ENCODE peak calls at places on chromosomes 5 and 9, in six cellular contexts. A is prostate gland, T is spleen, S is sigmoid colon, B is HCT116, W is Panc1. P is an unnamed sample.

GRCh38 chr9:106479679-106480078 is 383.3 kb upstream of the ZNF462 start:
- DNase-seq in A (no peak), T (no peak), S (no peak), B (no peak), W (no peak), P (no peak)

GRCh38 chr9:134253596-134254205 is 72.6 kb upstream of the RXRA start:
- DNase-seq in A (no peak), T (no peak), S (no peak), B (no peak), W (no peak), P (no peak)

GRCh38 chr5:32410630-32411029 is 33.9 kb downstream of the ZFR start:
- DNase-seq in A (no peak), T (no peak), S (no peak), B (no peak), W (no peak), P (no peak)

GRCh38 chr9:107375651-107376369 is 92.7 kb downstream of the RAD23B start:
- DNase-seq in A (no peak), T (no peak), S (peak; percentile 34), B (no peak), W (no peak), P (no peak)

GRCh38 chr9:2570615-2571479 is 50.7 kb upstream of the VLDLR start:
- DNase-seq in A (no peak), T (no peak), S (peak; percentile 80), B (peak; percentile 79), W (no peak), P (peak; percentile 87)

GRCh38 chr9:79694676-79695400 is 123.1 kb downstream of the TLE4 start:
- DNase-seq in A (no peak), T (no peak), S (no peak), B (no peak), W (no peak), P (no peak)

GRCh38 chr5:146213210-146213838 is 9.9 kb downstream of the RBM27 start:
- DNase-seq in A (no peak), T (no peak), S (no peak), B (no peak), W (no peak), P (no peak)

GRCh38 chr5:159768243-159768642 is 148.0 kb upstream of the ADRA1B start:
- DNase-seq in A (no peak), T (no peak), S (no peak), B (no peak), W (no peak), P (no peak)

GRCh38 chr5:37717613-37718431 is 122.0 kb downstream of the GDNF start:
- DNase-seq in A (peak; percentile 85), T (no peak), S (peak; percentile 66), B (no peak), W (peak; percentile 84), P (peak; percentile 88)

GRCh38 chr5:179731791-179732411 is 721 bp upstream of the MAML1 start:
- DNase-seq in A (no peak), T (peak; percentile 86), S (peak; percentile 69), B (no peak), W (no peak), P (no peak)

GRCh38 chr5:107223066-107223465 is 447.7 kb downstream of the EFNA5 start:
- DNase-seq in A (no peak), T (no peak), S (no peak), B (no peak), W (no peak), P (no peak)

GRCh38 chr5:395156-395920 is 47.6 kb upstream of the EXOC3 start:
- DNase-seq in A (peak; percentile 2), T (peak; percentile 72), S (peak; percentile 57), B (no peak), W (no peak), P (peak; percentile 23)

GRCh38 chr9:37669232-37669631 is 18.5 kb downstream of the FRMPD1 start:
- DNase-seq in A (no peak), T (no peak), S (no peak), B (no peak), W (no peak), P (no peak)

GRCh38 chr9:113152699-113153098 is 1.9 kb downstream of the SLC31A2 start:
- DNase-seq in A (peak; percentile 20), T (no peak), S (no peak), B (no peak), W (no peak), P (no peak)

GRCh38 chr5:92885950-92886349 is 695.1 kb downstream of the NR2F1-AS1 start:
- DNase-seq in A (no peak), T (no peak), S (no peak), B (no peak), W (no peak), P (no peak)

GRCh38 chr9:134419684-134420076 is 93.4 kb downstream of the RXRA start:
- DNase-seq in A (no peak), T (no peak), S (no peak), B (no peak), W (no peak), P (no peak)

DNA sequence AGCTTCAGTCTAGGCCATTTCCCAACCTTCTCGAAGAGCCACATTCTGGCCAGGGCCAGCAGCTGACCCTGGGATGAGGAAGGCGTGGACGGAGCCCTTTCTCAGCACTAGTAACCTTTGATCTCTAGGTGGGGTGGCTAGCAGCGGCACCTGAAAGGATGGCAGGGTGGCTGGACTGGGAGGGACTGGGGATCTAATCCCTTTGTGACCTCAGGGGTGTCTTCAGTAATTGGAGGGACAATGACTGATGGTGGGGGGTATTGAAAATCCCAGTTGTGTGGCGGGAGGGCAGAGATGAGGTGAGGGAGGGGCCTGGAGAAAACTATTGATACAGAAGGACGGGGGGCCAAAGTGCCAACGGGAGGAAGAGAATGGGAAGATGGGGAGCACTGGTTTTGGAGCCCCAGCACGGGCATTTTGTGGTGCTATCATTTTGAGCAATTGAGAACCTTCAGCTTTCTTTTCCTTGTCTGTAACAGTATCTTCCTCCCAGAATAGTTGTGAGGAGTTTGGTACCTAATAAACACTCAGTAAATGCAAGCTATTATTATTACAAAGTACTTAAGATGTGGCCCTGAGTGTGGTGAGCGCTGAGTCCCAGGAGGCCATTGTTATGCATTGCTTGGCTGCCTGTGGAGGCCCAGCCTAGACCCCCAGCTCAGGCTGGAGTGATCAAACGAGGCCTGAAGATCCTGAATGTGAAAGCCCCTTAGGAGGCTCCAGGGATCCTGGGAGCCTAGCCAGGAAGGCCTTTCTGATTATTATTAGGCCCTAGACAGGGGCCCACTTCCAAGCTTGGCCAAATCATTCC is 37.3 kb upstream of the UBE2D2 start:
- DNase-seq in A (no peak), T (peak; percentile 24), S (no peak), B (no peak), W (no peak), P (no peak)
- TF ChIP-seq POLR2AphosphoS5 in A (no peak), T (no peak), S (no peak), B (no peak), W (no peak), P (no peak)

GRCh38 chr9:87490907-87491306 is 6.8 kb upstream of the DAPK1 start:
- DNase-seq in A (no peak), T (no peak), S (no peak), B (no peak), W (no peak), P (no peak)
- TF ChIP-seq POLR2AphosphoS5 in A (no peak), T (no peak), S (no peak), B (no peak), W (no peak), P (no peak)

DNA sequence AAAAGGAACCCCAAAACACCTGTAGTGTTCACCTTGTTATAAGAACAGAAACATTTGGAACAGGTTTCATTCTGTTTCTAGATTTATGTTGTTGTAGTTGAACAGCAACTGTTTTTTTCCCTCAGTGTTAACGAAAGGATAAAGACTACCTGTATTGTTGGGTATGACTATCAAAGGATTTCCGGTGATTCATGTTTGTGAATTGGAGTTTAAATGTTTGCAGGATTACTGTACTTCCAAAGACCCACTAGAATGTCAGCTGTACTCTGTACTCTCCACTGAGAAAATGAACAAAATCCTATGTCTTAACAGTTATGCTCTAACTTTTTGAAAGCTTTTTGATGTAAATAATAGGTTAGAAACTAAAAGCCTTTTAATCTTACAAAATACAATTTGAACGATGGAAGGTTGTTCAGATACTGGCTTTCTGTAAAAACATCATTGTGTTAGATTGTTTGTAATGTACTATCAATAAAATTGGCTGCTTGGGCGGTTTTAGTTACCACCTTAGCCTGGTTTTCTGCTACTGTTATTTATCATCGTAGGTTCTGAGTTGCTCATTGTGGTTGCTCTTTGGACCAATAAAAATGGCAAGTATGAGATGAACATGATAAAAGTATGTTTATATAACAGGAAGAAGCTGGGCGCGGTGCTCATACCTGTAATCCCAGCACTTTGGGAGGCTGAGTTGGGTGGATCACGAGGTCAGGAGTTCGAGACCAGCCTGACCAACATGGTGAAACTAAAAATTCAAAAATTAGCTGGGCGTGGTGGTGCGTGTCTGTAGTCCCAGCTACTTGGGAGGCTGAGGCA is 44.1 kb downstream of the DCP2 start:
- DNase-seq in A (no peak), T (no peak), S (no peak), B (peak; percentile 84), W (peak; percentile 79), P (no peak)
- TF ChIP-seq POLR2AphosphoS5 in A (no peak), T (no peak), S (no peak), B (no peak), W (no peak), P (no peak)

GRCh38 chr9:127179633-127180401 is 57.4 kb upstream of the ANGPTL2 start:
- DNase-seq in A (no peak), T (peak; percentile 63), S (peak; percentile 57), B (no peak), W (no peak), P (peak; percentile 25)

GRCh38 chr9:127177682-127178265 is 55.3 kb upstream of the ANGPTL2 start:
- DNase-seq in A (no peak), T (peak; percentile 33), S (peak; percentile 15), B (no peak), W (no peak), P (peak; percentile 9)

GRCh38 chr9:127180457-127181314 is 58.3 kb upstream of the ANGPTL2 start:
- DNase-seq in A (no peak), T (peak; percentile 55), S (peak; percentile 55), B (no peak), W (no peak), P (peak; percentile 16)

GRCh38 chr9:127177221-127177620 is 54.8 kb upstream of the ANGPTL2 start:
- DNase-seq in A (no peak), T (peak; percentile 72), S (peak; percentile 63), B (no peak), W (no peak), P (peak; percentile 21)

GRCh38 chr9:127178646-127179632 is 56.5 kb upstream of the ANGPTL2 start:
- DNase-seq in A (peak; percentile 32), T (peak; percentile 81), S (peak; percentile 68), B (no peak), W (no peak), P (peak; percentile 15)
- TF ChIP-seq POLR2AphosphoS5 in A (peak; percentile 32), T (no peak), S (no peak), B (no peak), W (no peak), P (no peak)